ENCODE peak calls at places on chromosomes 4 and X, in five cellular contexts. C is effector CD8-positive, alpha-beta T cell; P is NCI-H524; B is GDM1; I is activated CD8-positive, alpha-beta memory T cell treated with anti-CD3 and anti-CD28 coated beads, Interleukin-2, amount 10 ng/mL, durations not matched to agents 7 days and 5 days. W is an unnamed sample.

GRCh38 chrX:119942831-119943184 is 743 bp downstream of the NKAP start:
- DNase-seq in C (no peak), P (peak), B (no peak), I (no peak), W (no peak)

GRCh38 chr4:101256222-101256621 is 91.1 kb downstream of the PPP3CA start:
- DNase-seq in C (no peak), P (no peak), B (no peak), I (no peak), W (no peak)

GRCh38 chr4:24603343-24603742 is 19.0 kb upstream of the DHX15 start:
- DNase-seq in C (no peak), P (peak), B (no peak), I (no peak), W (no peak)

GRCh38 chr4:17494258-17494657 is 17.6 kb downstream of the QDPR start:
- DNase-seq in C (no peak), P (no peak), B (no peak), I (no peak), W (no peak)

GRCh38 chrX:47497274-47497673 is 14.3 kb upstream of the ZNF41 start:
- DNase-seq in C (no peak), P (peak), B (no peak), I (no peak), W (no peak)

GRCh38 chrX:130079824-130080406 is 30.4 kb downstream of the ELF4 start:
- DNase-seq in C (peak), P (peak), B (peak), I (peak), W (peak)

GRCh38 chr4:152956650-152957436 is 20.7 kb downstream of the FHDC1 start:
- DNase-seq in C (no peak), P (no peak), B (no peak), I (no peak), W (no peak)

GRCh38 chr4:188370781-188371180 is 231.5 kb downstream of the TRIML1 start:
- DNase-seq in C (no peak), P (no peak), B (no peak), I (no peak), W (no peak)

GRCh38 chrX:126030021-126030420 is 136.1 kb downstream of the DCAF12L2 start:
- DNase-seq in C (no peak), P (no peak), B (no peak), I (no peak), W (no peak)

GRCh38 chrX:53256446-53257041 is 24.8 kb downstream of the IQSEC2 start:
- DNase-seq in C (no peak), P (no peak), B (no peak), I (no peak), W (no peak)

GRCh38 chrX:151713859-151714258 is 2.0 kb upstream of the FATE1 start:
- DNase-seq in C (no peak), P (peak), B (no peak), I (no peak), W (no peak)

GRCh38 chr4:173371292-173372192 is 788 bp downstream of the SAP30 start:
- DNase-seq in C (peak), P (peak), B (peak), I (peak), W (no peak)

GRCh38 chr4:8394125-8394524 is 46.4 kb downstream of the ACOX3 start:
- DNase-seq in C (no peak), P (no peak), B (no peak), I (no peak), W (peak)

GRCh38 chr4:67881226-67881625 is 2.6 kb downstream of the TMPRSS11D start:
- DNase-seq in C (no peak), P (peak), B (no peak), I (no peak), W (no peak)

GRCh38 chr4:106063009-106063408 is 167.7 kb downstream of the NPNT start:
- DNase-seq in C (no peak), P (no peak), B (no peak), I (no peak), W (no peak)

GRCh38 chr4:46715468-46715867 is 193.6 kb downstream of the COX7B2 start:
- DNase-seq in C (no peak), P (no peak), B (no peak), I (no peak), W (no peak)

GRCh38 chr4:91958651-91959050 is 345.1 kb upstream of the GRID2 start:
- DNase-seq in C (no peak), P (peak), B (no peak), I (no peak), W (no peak)

GRCh38 chrX:74419861-74420193 is 1.5 kb upstream of the SLC16A2 start:
- DNase-seq in C (peak), P (peak), B (no peak), I (no peak), W (no peak)

GRCh38 chr4:140332734-140333133 is 40.7 kb upstream of the SCOC start:
- DNase-seq in C (no peak), P (no peak), B (no peak), I (no peak), W (no peak)

GRCh38 chrX:107654778-107655761 is 26.8 kb downstream of the PRPS1 start:
- DNase-seq in C (peak), P (peak), B (no peak), I (peak), W (no peak)

GRCh38 chr4:167469436-167469835 is 235.1 kb upstream of the SPOCK3 start:
- DNase-seq in C (no peak), P (peak), B (no peak), I (no peak), W (no peak)

GRCh38 chr4:67273676-67274075 is 271.6 kb downstream of the CENPC start:
- DNase-seq in C (no peak), P (no peak), B (no peak), I (no peak), W (no peak)

GRCh38 chrX:40644821-40645358 is 2.5 kb downstream of the CXorf38 start:
- DNase-seq in C (peak), P (no peak), B (peak), I (peak), W (no peak)

GRCh38 chr4:147674496-147674895 is 9.5 kb downstream of the PRMT9 start:
- DNase-seq in C (no peak), P (no peak), B (no peak), I (no peak), W (no peak)

GRCh38 chr4:110124721-110125120 is 73.7 kb downstream of the ELOVL6 start:
- DNase-seq in C (no peak), P (no peak), B (no peak), I (no peak), W (no peak)